ENCODE peak calls at places on chromosome 15, in five cellular contexts. A is mammary epithelial cell, B is IMR-90, D is A549, M is MM.1S. C is an unnamed sample.

GRCh38 chr15:83155937-83156336 is 48.5 kb downstream of the TM6SF1 start:
- DNase-seq in A (no peak), B (no peak), D (no peak), M (no peak), C (no peak)

GRCh38 chr15:90465140-90465929 is 64.4 kb upstream of the CRTC3 start:
- DNase-seq in A (no peak), B (peak; percentile 81), D (no peak), M (no peak), C (peak; percentile 85)

GRCh38 chr15:56524915-56525314 is 60.0 kb upstream of the MNS1 start:
- DNase-seq in A (peak; percentile 7), B (peak; percentile 58), D (no peak), M (no peak), C (peak; percentile 63)

GRCh38 chr15:69974321-69974720 is 123.4 kb downstream of the TLE3 start:
- DNase-seq in A (no peak), B (no peak), D (no peak), M (no peak), C (no peak)

GRCh38 chr15:91867581-91868026 is 14.1 kb downstream of the SLCO3A1 start:
- DNase-seq in A (peak; percentile 99), B (peak; percentile 87), D (peak; percentile 73), M (no peak), C (peak; percentile 94)

GRCh38 chr15:41782486-41783271 is 8.4 kb downstream of the MAPKBP1 start:
- DNase-seq in A (no peak), B (no peak), D (no peak), M (no peak), C (no peak)

GRCh38 chr15:83275412-83275811 is 9.1 kb downstream of the BNC1 start:
- DNase-seq in A (peak; percentile 37), B (no peak), D (peak; percentile 20), M (no peak), C (peak; percentile 70)

GRCh38 chr15:42584031-42584765 is 8.8 kb downstream of the STARD9 start:
- DNase-seq in A (no peak), B (peak; percentile 49), D (no peak), M (no peak), C (peak; percentile 61)

GRCh38 chr15:74783072-74783807 is 1.4 kb downstream of the CSK start:
- DNase-seq in A (no peak), B (peak; percentile 36), D (no peak), M (peak; percentile 87), C (peak; percentile 26)

GRCh38 chr15:39432935-39433334 is 147.9 kb upstream of the THBS1 start:
- DNase-seq in A (no peak), B (no peak), D (no peak), M (no peak), C (no peak)

GRCh38 chr15:65008989-65009388 is 19.3 kb upstream of the SPG21 start:
- DNase-seq in A (peak; percentile 21), B (no peak), D (no peak), M (no peak), C (peak; percentile 11)

GRCh38 chr15:52651868-52652267 is 27.3 kb downstream of the ATOSA start:
- DNase-seq in A (peak; percentile 85), B (peak; percentile 98), D (peak; percentile 94), M (peak; percentile 3), C (peak; percentile 93)

GRCh38 chr15:26179906-26180305 is 316.8 kb upstream of the ATP10A start:
- DNase-seq in A (no peak), B (no peak), D (peak; percentile 13), M (no peak), C (no peak)

GRCh38 chr15:39631357-39631756 is 50.5 kb downstream of the THBS1 start:
- DNase-seq in A (peak; percentile 79), B (peak; percentile 45), D (no peak), M (no peak), C (no peak)

GRCh38 chr15:31402511-31403056 is 75.9 kb downstream of the KLF13 start:
- DNase-seq in A (no peak), B (peak; percentile 10), D (no peak), M (no peak), C (no peak)

GRCh38 chr15:87267798-87268197 is 988.7 kb downstream of the NTRK3 start:
- DNase-seq in A (peak; percentile 94), B (peak; percentile 36), D (no peak), M (no peak), C (peak; percentile 33)

GRCh38 chr15:39589815-39590644 is 9.2 kb downstream of the THBS1 start:
- DNase-seq in A (no peak), B (peak; percentile 36), D (no peak), M (no peak), C (peak; percentile 20)

GRCh38 chr15:70269991-70270751 is 172.5 kb upstream of the TLE3 start:
- DNase-seq in A (no peak), B (no peak), D (no peak), M (no peak), C (no peak)

GRCh38 chr15:64288999-64289398 is 67.0 kb downstream of the CSNK1G1 start:
- DNase-seq in A (peak; percentile 37), B (no peak), D (no peak), M (no peak), C (peak; percentile 58)

GRCh38 chr15:75648156-75649000 is 666 bp downstream of the SNX33 start:
- DNase-seq in A (peak; percentile 38), B (no peak), D (peak; percentile 48), M (no peak), C (peak; percentile 44)

GRCh38 chr15:70121656-70122297 is 24.1 kb upstream of the TLE3 start:
- DNase-seq in A (peak; percentile 63), B (peak; percentile 80), D (peak; percentile 54), M (no peak), C (peak; percentile 94)

GRCh38 chr15:77817434-77817833 is 184.7 kb upstream of the LINGO1 start:
- DNase-seq in A (no peak), B (no peak), D (no peak), M (no peak), C (no peak)

GRCh38 chr15:37764733-37765191 is 169.7 kb upstream of the TMCO5A start:
- DNase-seq in A (peak; percentile 43), B (peak; percentile 74), D (peak; percentile 49), M (peak; percentile 64), C (peak; percentile 54)

GRCh38 chr15:98504998-98505397 is 143.3 kb upstream of the IGF1R start:
- DNase-seq in A (no peak), B (no peak), D (no peak), M (no peak), C (no peak)

GRCh38 chr15:74041777-74042435 is 40.4 kb downstream of the GOLGA6A start:
- DNase-seq in A (no peak), B (no peak), D (no peak), M (no peak), C (no peak)

GRCh38 chr15:68309024-68309423 is 31.5 kb downstream of the FEM1B start:
- DNase-seq in A (no peak), B (peak; percentile 71), D (peak; percentile 51), M (no peak), C (peak; percentile 76)

GRCh38 chr15:76060098-76060989 is 559 bp downstream of the TMEM266 start:
- DNase-seq in A (no peak), B (no peak), D (peak; percentile 13), M (peak; percentile 30), C (no peak)

GRCh38 chr15:89243046-89243690 is 611 bp upstream of the FANCI start:
- DNase-seq in A (no peak), B (peak; percentile 10), D (no peak), M (no peak), C (no peak)

GRCh38 chr15:80920271-80920699 is 69.3 kb downstream of the MESD start:
- DNase-seq in A (no peak), B (no peak), D (no peak), M (no peak), C (no peak)

GRCh38 chr15:88166330-88166993 is 90.1 kb downstream of the NTRK3 start:
- DNase-seq in A (no peak), B (no peak), D (no peak), M (peak; percentile 54), C (no peak)

GRCh38 chr15:38112406-38112805 is 140.2 kb upstream of the SPRED1 start:
- DNase-seq in A (no peak), B (no peak), D (no peak), M (no peak), C (no peak)

GRCh38 chr15:85717212-85717611 is 77.5 kb downstream of the KLHL25 start:
- DNase-seq in A (no peak), B (no peak), D (no peak), M (no peak), C (no peak)

GRCh38 chr15:81939604-81940440 is 106.0 kb downstream of the MEX3B start:
- DNase-seq in A (peak; percentile 53), B (peak; percentile 81), D (peak; percentile 65), M (peak; percentile 66), C (peak; percentile 43)

GRCh38 chr15:60370105-60370803 is 27.5 kb downstream of the ANXA2 start:
- DNase-seq in A (no peak), B (no peak), D (peak; percentile 80), M (no peak), C (no peak)

GRCh38 chr15:50083424-50084025 is 35.5 kb downstream of the ATP8B4 start:
- DNase-seq in A (no peak), B (no peak), D (no peak), M (no peak), C (no peak)
- H3K4me2 ChIP-seq in A (no peak overlapping the region), B (no peak overlapping the region), D (no peak overlapping the region), M (no peak overlapping the region), C (no peak overlapping the region)

GRCh38 chr15:79863886-79864285 is 32.9 kb downstream of the MTHFS start:
- DNase-seq in A (peak; percentile 76), B (peak; percentile 65), D (no peak), M (no peak), C (no peak)
- H3K4me2 ChIP-seq in A (peak overlapping the region; percentile 13), B (no peak overlapping the region), D (no peak overlapping the region), M (no peak overlapping the region), C (no peak overlapping the region)

DNA sequence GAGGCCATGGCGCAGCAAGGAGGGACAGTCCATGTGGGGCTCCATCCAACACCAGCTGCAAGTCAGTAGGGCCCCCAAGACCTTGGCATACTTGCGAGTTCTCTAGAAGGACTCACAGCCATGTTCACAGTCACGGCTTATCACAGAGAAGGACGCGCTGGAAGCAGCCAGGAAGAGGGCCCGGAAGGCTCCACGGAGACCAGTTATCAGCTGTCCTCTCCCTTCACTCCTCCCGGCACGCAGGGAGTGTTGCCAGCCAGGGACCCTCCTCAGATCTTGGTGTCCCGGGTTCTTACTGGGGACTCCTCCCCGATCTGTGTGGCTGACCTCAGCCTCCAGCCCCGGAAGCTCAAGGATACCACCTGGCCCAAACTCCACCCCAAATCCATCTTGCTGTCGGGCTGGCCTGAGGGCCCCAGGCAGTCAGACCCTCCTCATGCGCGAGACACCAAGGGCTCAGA is 68.0 kb downstream of the SLTM start:
- DNase-seq in A (no peak), B (no peak), D (no peak), M (no peak), C (peak; percentile 18)
- H3K4me2 ChIP-seq in A (no peak overlapping the region), B (no peak overlapping the region), D (no peak overlapping the region), M (no peak overlapping the region), C (peak overlapping the region; percentile 66)

DNA sequence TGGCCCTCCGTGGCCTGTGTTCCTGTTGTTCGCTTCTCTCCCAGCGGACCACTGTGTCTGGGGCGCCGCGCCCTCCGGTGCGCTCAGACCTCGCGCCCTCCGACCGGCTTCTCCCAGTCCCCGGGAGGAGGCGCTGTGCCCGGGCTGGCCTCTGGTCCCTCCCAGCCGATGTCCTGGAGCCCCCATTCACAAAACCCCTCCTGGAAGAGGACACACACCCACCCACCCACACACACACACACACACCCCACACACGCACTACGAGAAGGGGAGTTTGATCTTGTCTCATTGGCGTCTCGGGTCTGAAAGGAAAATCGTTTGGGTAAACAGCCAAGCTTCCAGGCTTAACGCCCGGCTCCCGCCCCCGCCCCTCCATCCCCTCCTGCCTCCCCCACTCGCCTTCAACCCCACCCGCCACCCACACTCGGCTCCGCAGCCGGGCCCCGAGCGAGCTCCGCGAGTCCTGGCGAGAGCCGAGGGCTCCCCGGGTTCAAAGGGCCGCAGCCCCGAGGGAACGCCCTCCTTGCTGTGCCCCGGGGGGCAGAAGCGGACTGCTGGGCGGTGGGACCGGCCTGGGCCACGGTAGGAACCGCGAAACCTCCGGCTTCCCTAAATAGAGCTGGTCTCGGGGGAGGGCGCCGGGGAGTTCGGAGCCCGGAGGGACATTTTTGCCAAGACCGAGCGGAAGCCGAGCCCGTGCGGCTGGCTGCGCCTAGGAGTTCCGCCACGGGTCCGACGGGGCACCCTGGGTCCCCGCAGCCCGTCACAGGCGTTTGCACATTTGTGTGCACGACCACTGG is 23.6 kb downstream of the NR2F2 start:
- DNase-seq in A (no peak), B (peak; percentile 60), D (no peak), M (no peak), C (peak; percentile 73)
- H3K4me2 ChIP-seq in A (peak overlapping the region; percentile 99), B (peak overlapping the region; percentile 89), D (peak overlapping the region; percentile 93), M (no peak overlapping the region), C (peak overlapping the region; percentile 68)